ENCODE peak calls at places on chromosomes 12 and 14, in nine cellular contexts. J is astrocyte of the spinal cord, Y is B cell, O is fibroblast of the aortic adventitia, L is HL-60, N is fibroblast of mammary gland, T is colonic mucosa, Z is Calu3, A is GM13976. D is an unnamed sample.

GRCh38 chr12:92995258-92995905 is 66.3 kb upstream of the EEA1 start:
- DNase-seq in J (no peak), Y (peak; percentile 67), O (no peak), L (no peak), N (no peak), T (no peak), Z (no peak), A (peak; percentile 29), D (no peak)

GRCh38 chr14:96051642-96052540 is 12.7 kb downstream of the C14orf132 start:
- DNase-seq in J (no peak), Y (no peak), O (no peak), L (no peak), N (no peak), T (no peak), Z (peak; percentile 23), A (peak; percentile 49), D (no peak)

GRCh38 chr14:38718519-38718918 is 384.5 kb downstream of the SEC23A start:
- DNase-seq in J (no peak), Y (no peak), O (no peak), L (no peak), N (no peak), T (no peak), Z (no peak), A (no peak), D (no peak)

GRCh38 chr12:105315130-105315529 is 15.4 kb upstream of the C12orf75 start:
- DNase-seq in J (no peak), Y (no peak), O (no peak), L (no peak), N (no peak), T (no peak), Z (no peak), A (no peak), D (no peak)

GRCh38 chr14:104049576-104050240 is 35.8 kb upstream of the ASPG start:
- DNase-seq in J (no peak), Y (no peak), O (no peak), L (no peak), N (no peak), T (no peak), Z (no peak), A (no peak), D (no peak)

GRCh38 chr12:50806176-50806575 is 36.5 kb upstream of the TMPRSS12 start:
- DNase-seq in J (no peak), Y (no peak), O (no peak), L (no peak), N (no peak), T (no peak), Z (no peak), A (no peak), D (no peak)

GRCh38 chr12:108591267-108591980 is 6.5 kb downstream of the TMEM119 start:
- DNase-seq in J (no peak), Y (no peak), O (no peak), L (no peak), N (no peak), T (no peak), Z (no peak), A (no peak), D (no peak)

GRCh38 chr14:65170768-65171251 is 68.5 kb upstream of the MAX start:
- DNase-seq in J (peak; percentile 80), Y (peak; percentile 72), O (peak; percentile 91), L (no peak), N (peak; percentile 81), T (peak; percentile 37), Z (peak; percentile 66), A (peak; percentile 60), D (peak; percentile 93)

GRCh38 chr14:77088219-77088618 is 9.8 kb upstream of the CIPC start:
- DNase-seq in J (no peak), Y (no peak), O (no peak), L (no peak), N (no peak), T (peak; percentile 91), Z (peak; percentile 81), A (no peak), D (no peak)

GRCh38 chr14:104448721-104449120 is 130.8 kb upstream of the C14orf180 start:
- DNase-seq in J (no peak), Y (no peak), O (no peak), L (no peak), N (no peak), T (no peak), Z (no peak), A (no peak), D (no peak)

GRCh38 chr14:103361868-103362267 is 23.3 kb upstream of the MARK3 start:
- DNase-seq in J (peak; percentile 91), Y (no peak), O (peak; percentile 98), L (peak; percentile 52), N (peak; percentile 98), T (no peak), Z (peak; percentile 52), A (no peak), D (peak; percentile 92)

GRCh38 chr14:36212577-36212976 is 36.1 kb upstream of the PTCSC3 start:
- DNase-seq in J (no peak), Y (no peak), O (no peak), L (no peak), N (no peak), T (no peak), Z (no peak), A (no peak), D (no peak)

GRCh38 chr12:109951751-109952150 is 44.4 kb downstream of the GIT2 start:
- DNase-seq in J (peak; percentile 90), Y (no peak), O (peak; percentile 59), L (no peak), N (peak; percentile 83), T (no peak), Z (peak; percentile 86), A (no peak), D (peak; percentile 83)

GRCh38 chr12:109952160-109952858 is 43.9 kb downstream of the GIT2 start:
- DNase-seq in J (no peak), Y (peak; percentile 46), O (no peak), L (no peak), N (no peak), T (no peak), Z (peak; percentile 4), A (peak; percentile 51), D (no peak)

GRCh38 chr12:109951136-109951535 is 45.0 kb downstream of the GIT2 start:
- DNase-seq in J (peak; percentile 89), Y (no peak), O (peak; percentile 95), L (no peak), N (peak; percentile 90), T (no peak), Z (peak; percentile 12), A (no peak), D (peak; percentile 80)

GRCh38 chr12:109952873-109953272 is 43.3 kb downstream of the GIT2 start:
- DNase-seq in J (no peak), Y (no peak), O (no peak), L (no peak), N (no peak), T (no peak), Z (no peak), A (no peak), D (no peak)

GRCh38 chr12:109953656-109954055 is 42.5 kb downstream of the GIT2 start:
- DNase-seq in J (no peak), Y (no peak), O (no peak), L (no peak), N (no peak), T (no peak), Z (no peak), A (no peak), D (no peak)
- TF ChIP-seq CTCF in J (no peak), Y (no peak), O (no peak), L (no peak), N (no peak), T (no peak), Z (no peak), A (no peak), D (no peak)

GRCh38 chr12:12715459-12716150 is 1.6 kb upstream of the CDKN1B start:
- DNase-seq in J (peak; percentile 34), Y (peak; percentile 41), O (no peak), L (peak; percentile 58), N (no peak), T (peak; percentile 62), Z (no peak), A (no peak), D (no peak)

GRCh38 chr12:12713932-12714275 is 3.3 kb upstream of the CDKN1B start:
- DNase-seq in J (no peak), Y (no peak), O (no peak), L (no peak), N (no peak), T (no peak), Z (no peak), A (no peak), D (no peak)

GRCh38 chr12:12716151-12716844 is 870 bp upstream of the CDKN1B start:
- DNase-seq in J (peak; percentile 60), Y (peak; percentile 18), O (peak; percentile 58), L (peak; percentile 25), N (peak; percentile 46), T (no peak), Z (no peak), A (no peak), D (peak; percentile 50)

GRCh38 chr12:12715128-12715458 is 2.1 kb upstream of the CDKN1B start:
- DNase-seq in J (no peak), Y (no peak), O (no peak), L (no peak), N (no peak), T (no peak), Z (no peak), A (no peak), D (no peak)

GRCh38 chr12:12714276-12715001 is 2.7 kb upstream of the CDKN1B start:
- DNase-seq in J (peak; percentile 38), Y (peak; percentile 79), O (peak; percentile 14), L (peak; percentile 24), N (no peak), T (peak; percentile 75), Z (peak; percentile 30), A (no peak), D (peak; percentile 36)
- TF ChIP-seq CTCF in J (peak; percentile 52), Y (peak; percentile 18), O (no peak), L (no peak), N (peak; percentile 30), T (peak; percentile 24), Z (no peak), A (peak; percentile 39), D (peak; percentile 28)

GRCh38 chr14:83689265-83689664 is 1840.7 kb upstream of the FLRT2 start:
- DNase-seq in J (no peak), Y (no peak), O (no peak), L (no peak), N (no peak), T (no peak), Z (no peak), A (no peak), D (no peak)
- TF ChIP-seq CTCF in J (no peak), Y (no peak), O (no peak), L (no peak), N (no peak), T (no peak), Z (no peak), A (no peak), D (no peak)

DNA sequence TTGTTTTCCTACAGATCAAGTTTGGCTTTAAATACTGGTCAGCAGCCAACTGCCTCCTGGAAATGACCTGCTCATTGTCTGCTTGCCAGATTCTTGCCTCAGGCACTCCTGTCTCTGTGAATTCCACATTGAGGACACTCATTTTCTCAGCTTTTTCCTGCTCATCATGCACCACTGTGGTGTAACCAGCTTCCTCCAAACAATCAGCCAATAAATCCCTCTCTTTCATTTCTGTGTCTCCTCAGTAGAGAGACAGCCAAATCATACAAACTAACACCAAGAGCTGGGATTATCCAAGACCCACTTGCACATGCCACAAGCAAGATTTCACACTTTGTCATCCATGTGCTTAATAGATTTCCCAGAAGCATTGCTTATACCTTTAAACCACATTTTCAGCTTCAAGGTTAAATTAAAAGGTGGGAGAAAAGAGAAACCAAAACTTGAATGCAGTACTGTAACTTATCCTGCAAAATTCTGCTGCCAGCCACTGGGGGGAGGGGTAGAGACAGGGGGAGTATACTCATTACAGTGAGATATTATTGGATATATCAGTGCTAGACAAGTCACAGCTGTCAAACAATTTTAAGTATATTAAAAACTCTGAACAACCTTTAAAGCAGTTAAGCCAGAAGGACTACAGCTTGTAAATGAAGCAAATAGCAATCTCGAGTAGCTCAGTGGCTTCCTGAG is 105.0 kb downstream of the PPP2R5E start:
- DNase-seq in J (peak; percentile 94), Y (peak; percentile 7), O (peak; percentile 99), L (peak; percentile 18), N (peak; percentile 97), T (peak; percentile 56), Z (peak; percentile 67), A (no peak), D (peak; percentile 97)
- TF ChIP-seq CTCF in J (peak; percentile 31), Y (no peak), O (peak; percentile 16), L (no peak), N (peak; percentile 9), T (no peak), Z (no peak), A (no peak), D (peak; percentile 11)

D was measured in cardiac fibroblast.